ENCODE peak calls at places on chromosomes 2 and 18, in six cellular contexts. P, B, O, H, I and C are unnamed samples.

GRCh38 chr2:197297772-197298318 is 12.7 kb downstream of the ANKRD44 start:
- DNase-seq in P (no peak), I (no peak), B (no peak), O (no peak), H (no peak), C (no peak)

GRCh38 chr2:166088634-166089033 is 39.2 kb downstream of the SCN1A start:
- DNase-seq in O (no peak), I (peak; percentile 53), H (no peak), B (no peak), P (no peak), C (no peak)

GRCh38 chr2:105186967-105187498 is 54.5 kb upstream of the GPR45 start:
- DNase-seq in B (no peak), P (no peak), I (no peak), H (no peak), O (no peak), C (no peak)

GRCh38 chr2:75241696-75242095 is 42.4 kb upstream of the TACR1 start:
- DNase-seq in P (no peak), I (peak; percentile 25), B (peak; percentile 63), H (no peak), O (no peak), C (no peak)

GRCh38 chr2:27240406-27240805 is 22.4 kb downstream of the SLC30A3 start:
- DNase-seq in I (no peak), H (no peak), O (no peak), P (no peak), B (no peak), C (no peak)

GRCh38 chr18:76548541-76548940 is 53.5 kb upstream of the ZNF516 start:
- DNase-seq in H (no peak), I (no peak), O (no peak), P (no peak), B (no peak), C (no peak)

GRCh38 chr2:213640742-213641425 is 356.6 kb downstream of the SPAG16 start:
- DNase-seq in H (no peak), O (no peak), P (no peak), I (no peak), B (no peak), C (no peak)

GRCh38 chr18:24190590-24190989 is 51.7 kb downstream of the CABYR start:
- DNase-seq in P (no peak), I (no peak), B (no peak), O (no peak), H (no peak), C (no peak)

GRCh38 chr2:232982926-232983668 is 30.0 kb downstream of the NGEF start:
- DNase-seq in P (no peak), B (no peak), H (no peak), I (no peak), O (no peak), C (no peak)

GRCh38 chr2:235573331-235574221 is 79.7 kb downstream of the AGAP1 start:
- DNase-seq in I (no peak), B (no peak), H (peak; percentile 33), P (no peak), O (no peak), C (no peak)

GRCh38 chr2:222722327-222722946 is 51.0 kb downstream of the MOGAT1 start:
- DNase-seq in I (no peak), B (no peak), O (no peak), H (no peak), P (no peak), C (no peak)

GRCh38 chr2:158997037-158997785 is 28.8 kb downstream of the TANC1 start:
- DNase-seq in O (no peak), P (no peak), I (peak; percentile 18), B (no peak), H (no peak), C (no peak)

GRCh38 chr18:77560334-77560970 is 310.8 kb downstream of the GALR1 start:
- DNase-seq in B (peak; percentile 48), P (no peak), O (no peak), H (no peak), I (no peak), C (no peak)

GRCh38 chr2:96822786-96823185 is 6.7 kb downstream of the CNNM3 start:
- DNase-seq in P (no peak), B (no peak), I (no peak), H (no peak), O (no peak), C (no peak)

GRCh38 chr2:99777266-99777640 is 287.4 kb upstream of the REV1 start:
- DNase-seq in O (no peak), H (no peak), I (no peak), B (no peak), P (no peak), C (no peak)

GRCh38 chr2:99772766-99773331 is 283.0 kb upstream of the REV1 start:
- DNase-seq in I (no peak), H (no peak), B (no peak), O (no peak), P (no peak), C (no peak)

GRCh38 chr2:99776521-99777265 is 286.9 kb upstream of the REV1 start:
- DNase-seq in B (no peak), P (no peak), I (no peak), O (no peak), H (no peak), C (no peak)

GRCh38 chr2:99775585-99775984 is 285.8 kb upstream of the REV1 start:
- DNase-seq in P (no peak), H (no peak), I (no peak), O (no peak), B (no peak), C (no peak)

GRCh38 chr2:99771691-99772333 is 282.0 kb upstream of the REV1 start:
- DNase-seq in P (no peak), B (no peak), H (no peak), I (no peak), O (no peak), C (no peak)
- TF ChIP-seq EP300 in P (no peak), B (no peak), H (no peak), I (no peak), O (no peak), C (no peak)

DNA sequence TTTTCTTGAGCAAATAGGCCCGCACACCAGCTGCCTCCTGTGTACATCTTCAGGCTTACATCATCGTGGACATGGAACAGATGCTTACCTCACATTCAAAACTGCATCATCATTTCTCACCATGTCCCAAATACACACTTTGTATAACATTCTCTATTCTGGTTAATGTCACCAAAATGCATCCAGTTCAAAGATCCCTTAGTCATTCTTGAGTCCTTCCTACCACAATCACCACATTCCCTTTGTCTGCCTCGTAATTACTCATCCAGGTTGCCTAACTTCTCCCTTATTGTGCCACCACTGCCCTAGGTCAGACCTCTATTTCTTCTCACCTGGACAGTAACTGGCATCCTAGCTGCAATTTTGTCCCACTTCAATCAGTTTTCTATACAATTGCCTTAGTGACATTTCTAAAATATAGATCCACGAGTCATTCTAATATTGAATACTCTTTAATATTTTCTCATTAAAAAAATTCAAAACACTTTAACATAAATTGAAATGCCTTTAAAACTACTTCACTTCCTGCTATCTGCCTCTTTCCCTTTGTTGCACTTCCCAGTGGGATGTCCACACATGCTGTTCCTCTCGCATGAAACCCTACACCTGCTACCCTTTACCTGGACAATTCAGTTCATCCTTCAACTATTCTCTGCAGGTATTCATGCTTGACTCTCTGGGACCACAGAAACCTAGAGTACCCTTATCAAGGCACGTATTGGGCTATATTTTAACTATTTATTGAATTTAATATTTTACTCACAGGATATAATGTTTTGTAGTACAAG is 373.5 kb upstream of the GALNT5 start:
- DNase-seq in I (no peak), B (peak; percentile 62), H (no peak), O (no peak), P (no peak), C (no peak)
- TF ChIP-seq EP300 in I (no peak), B (no peak), H (no peak), O (no peak), P (no peak), C (no peak)

GRCh38 chr2:204643326-204643725 is 98.1 kb downstream of the PARD3B start:
- DNase-seq in P (no peak), I (no peak), B (no peak), O (no peak), H (no peak), C (no peak)
- TF ChIP-seq EP300 in P (no peak), I (no peak), B (no peak), O (no peak), H (no peak), C (no peak)

GRCh38 chr2:144004742-144005141 is 515.2 kb downstream of the ZEB2 start:
- DNase-seq in I (no peak), P (no peak), B (no peak), H (no peak), O (no peak), C (no peak)
- TF ChIP-seq EP300 in I (no peak), P (no peak), B (no peak), H (no peak), O (no peak), C (no peak)